ENCODE peak calls at places on chromosome 7, in four cellular contexts. One of them, this sample, is unnamed.

GRCh38 chr7:30065746-30066145 is 37.5 kb downstream of the PLEKHA8 start:
- DNase-seq in T-helper 9 cell: no peak
- DNase-seq in choroid plexus epithelial cell: no peak
- DNase-seq in activated T-helper 9 cell treated with anti-CD3 and anti-CD28 coated beads, Interleukin-2, amount 50 U/mL, for 16 hours: no peak
- DNase-seq in this sample: no peak

GRCh38 chr7:122006687-122007086 is 133.7 kb downstream of the PTPRZ1 start:
- DNase-seq in activated T-helper 9 cell treated with anti-CD3 and anti-CD28 coated beads, Interleukin-2, amount 50 U/mL, for 16 hours: no peak
- DNase-seq in choroid plexus epithelial cell: no peak
- DNase-seq in T-helper 9 cell: no peak
- DNase-seq in this sample: no peak

GRCh38 chr7:117247809-117248208 is 75.0 kb downstream of the WNT2 start:
- DNase-seq in activated T-helper 9 cell treated with anti-CD3 and anti-CD28 coated beads, Interleukin-2, amount 50 U/mL, for 16 hours: no peak
- DNase-seq in choroid plexus epithelial cell: no peak
- DNase-seq in T-helper 9 cell: no peak
- DNase-seq in this sample: no peak

GRCh38 chr7:55538538-55538937 is 33.8 kb downstream of the VOPP1 start:
- DNase-seq in choroid plexus epithelial cell: peak
- DNase-seq in T-helper 9 cell: no peak
- DNase-seq in activated T-helper 9 cell treated with anti-CD3 and anti-CD28 coated beads, Interleukin-2, amount 50 U/mL, for 16 hours: no peak
- DNase-seq in this sample: no peak

GRCh38 chr7:23205861-23206510 is 24.1 kb downstream of the NUP42 start:
- DNase-seq in T-helper 9 cell: no peak
- DNase-seq in choroid plexus epithelial cell: peak
- DNase-seq in activated T-helper 9 cell treated with anti-CD3 and anti-CD28 coated beads, Interleukin-2, amount 50 U/mL, for 16 hours: no peak
- DNase-seq in this sample: no peak

GRCh38 chr7:30937426-30937825 is 25.8 kb downstream of the AQP1 start:
- DNase-seq in activated T-helper 9 cell treated with anti-CD3 and anti-CD28 coated beads, Interleukin-2, amount 50 U/mL, for 16 hours: no peak
- DNase-seq in choroid plexus epithelial cell: no peak
- DNase-seq in T-helper 9 cell: no peak
- DNase-seq in this sample: no peak

GRCh38 chr7:137953043-137953691 is 48.7 kb downstream of the CREB3L2 start:
- DNase-seq in activated T-helper 9 cell treated with anti-CD3 and anti-CD28 coated beads, Interleukin-2, amount 50 U/mL, for 16 hours: no peak
- DNase-seq in T-helper 9 cell: no peak
- DNase-seq in choroid plexus epithelial cell: peak
- DNase-seq in this sample: no peak

GRCh38 chr7:80335473-80336232 is 176.2 kb downstream of the GNAT3 start:
- DNase-seq in choroid plexus epithelial cell: peak
- DNase-seq in activated T-helper 9 cell treated with anti-CD3 and anti-CD28 coated beads, Interleukin-2, amount 50 U/mL, for 16 hours: no peak
- DNase-seq in T-helper 9 cell: no peak
- DNase-seq in this sample: no peak

GRCh38 chr7:45239486-45239885 is 81.9 kb downstream of the RAMP3 start:
- DNase-seq in T-helper 9 cell: no peak
- DNase-seq in activated T-helper 9 cell treated with anti-CD3 and anti-CD28 coated beads, Interleukin-2, amount 50 U/mL, for 16 hours: no peak
- DNase-seq in choroid plexus epithelial cell: peak
- DNase-seq in this sample: no peak

GRCh38 chr7:27128034-27128433 is 2.5 kb downstream of the HOXA4 start:
- DNase-seq in T-helper 9 cell: no peak
- DNase-seq in choroid plexus epithelial cell: no peak
- DNase-seq in activated T-helper 9 cell treated with anti-CD3 and anti-CD28 coated beads, Interleukin-2, amount 50 U/mL, for 16 hours: no peak
- DNase-seq in this sample: peak

GRCh38 chr7:24755541-24756416 is 1.5 kb downstream of the GSDME start:
- DNase-seq in T-helper 9 cell: no peak
- DNase-seq in activated T-helper 9 cell treated with anti-CD3 and anti-CD28 coated beads, Interleukin-2, amount 50 U/mL, for 16 hours: no peak
- DNase-seq in choroid plexus epithelial cell: peak
- DNase-seq in this sample: no peak

GRCh38 chr7:4149645-4150044 is 532.5 kb upstream of the FOXK1 start:
- DNase-seq in T-helper 9 cell: no peak
- DNase-seq in choroid plexus epithelial cell: no peak
- DNase-seq in activated T-helper 9 cell treated with anti-CD3 and anti-CD28 coated beads, Interleukin-2, amount 50 U/mL, for 16 hours: no peak
- DNase-seq in this sample: no peak

GRCh38 chr7:30845426-30846135 is 66.1 kb upstream of the AQP1 start:
- DNase-seq in T-helper 9 cell: no peak
- DNase-seq in choroid plexus epithelial cell: peak
- DNase-seq in activated T-helper 9 cell treated with anti-CD3 and anti-CD28 coated beads, Interleukin-2, amount 50 U/mL, for 16 hours: no peak
- DNase-seq in this sample: no peak

GRCh38 chr7:15757041-15757995 is 70.8 kb upstream of the MEOX2 start:
- DNase-seq in activated T-helper 9 cell treated with anti-CD3 and anti-CD28 coated beads, Interleukin-2, amount 50 U/mL, for 16 hours: no peak
- DNase-seq in T-helper 9 cell: no peak
- DNase-seq in choroid plexus epithelial cell: peak
- DNase-seq in this sample: no peak

GRCh38 chr7:153381275-153382119 is 621.9 kb downstream of the ACTR3B start:
- DNase-seq in T-helper 9 cell: no peak
- DNase-seq in activated T-helper 9 cell treated with anti-CD3 and anti-CD28 coated beads, Interleukin-2, amount 50 U/mL, for 16 hours: no peak
- DNase-seq in choroid plexus epithelial cell: no peak
- DNase-seq in this sample: no peak

GRCh38 chr7:16420649-16421332 is 547 bp downstream of the CRPPA start:
- DNase-seq in T-helper 9 cell: peak
- DNase-seq in choroid plexus epithelial cell: peak
- DNase-seq in activated T-helper 9 cell treated with anti-CD3 and anti-CD28 coated beads, Interleukin-2, amount 50 U/mL, for 16 hours: peak
- DNase-seq in this sample: peak

GRCh38 chr7:104980969-104981670 is 32.9 kb upstream of the KMT2E start:
- DNase-seq in choroid plexus epithelial cell: peak
- DNase-seq in activated T-helper 9 cell treated with anti-CD3 and anti-CD28 coated beads, Interleukin-2, amount 50 U/mL, for 16 hours: no peak
- DNase-seq in T-helper 9 cell: no peak
- DNase-seq in this sample: no peak

GRCh38 chr7:157723205-157723604 is 386.4 kb downstream of the DNAJB6 start:
- DNase-seq in T-helper 9 cell: no peak
- DNase-seq in activated T-helper 9 cell treated with anti-CD3 and anti-CD28 coated beads, Interleukin-2, amount 50 U/mL, for 16 hours: no peak
- DNase-seq in choroid plexus epithelial cell: no peak
- DNase-seq in this sample: no peak

GRCh38 chr7:74101061-74101681 is 17.6 kb downstream of the LIMK1 start:
- DNase-seq in activated T-helper 9 cell treated with anti-CD3 and anti-CD28 coated beads, Interleukin-2, amount 50 U/mL, for 16 hours: no peak
- DNase-seq in choroid plexus epithelial cell: peak
- DNase-seq in T-helper 9 cell: no peak
- DNase-seq in this sample: no peak

GRCh38 chr7:98133181-98133580 is 26.5 kb downstream of the LMTK2 start:
- DNase-seq in choroid plexus epithelial cell: peak
- DNase-seq in T-helper 9 cell: no peak
- DNase-seq in activated T-helper 9 cell treated with anti-CD3 and anti-CD28 coated beads, Interleukin-2, amount 50 U/mL, for 16 hours: no peak
- DNase-seq in this sample: no peak

GRCh38 chr7:100016209-100016901 is 959 bp downstream of the ZKSCAN1 start:
- DNase-seq in activated T-helper 9 cell treated with anti-CD3 and anti-CD28 coated beads, Interleukin-2, amount 50 U/mL, for 16 hours: no peak
- DNase-seq in T-helper 9 cell: no peak
- DNase-seq in choroid plexus epithelial cell: peak
- DNase-seq in this sample: no peak

GRCh38 chr7:894164-894867 is 18.0 kb downstream of the GET4 start:
- DNase-seq in T-helper 9 cell: no peak
- DNase-seq in choroid plexus epithelial cell: no peak
- DNase-seq in activated T-helper 9 cell treated with anti-CD3 and anti-CD28 coated beads, Interleukin-2, amount 50 U/mL, for 16 hours: no peak
- DNase-seq in this sample: no peak

GRCh38 chr7:112225006-112225405 is 18.5 kb downstream of the ZNF277 start:
- DNase-seq in choroid plexus epithelial cell: no peak
- DNase-seq in activated T-helper 9 cell treated with anti-CD3 and anti-CD28 coated beads, Interleukin-2, amount 50 U/mL, for 16 hours: no peak
- DNase-seq in T-helper 9 cell: no peak
- DNase-seq in this sample: no peak

GRCh38 chr7:25244193-25244592 is 15.9 kb upstream of the NPVF start:
- DNase-seq in choroid plexus epithelial cell: no peak
- DNase-seq in T-helper 9 cell: no peak
- DNase-seq in activated T-helper 9 cell treated with anti-CD3 and anti-CD28 coated beads, Interleukin-2, amount 50 U/mL, for 16 hours: no peak
- DNase-seq in this sample: no peak

GRCh38 chr7:85135931-85136330 is 50.9 kb downstream of the SEMA3D start:
- DNase-seq in activated T-helper 9 cell treated with anti-CD3 and anti-CD28 coated beads, Interleukin-2, amount 50 U/mL, for 16 hours: no peak
- DNase-seq in choroid plexus epithelial cell: peak
- DNase-seq in T-helper 9 cell: no peak
- DNase-seq in this sample: no peak

GRCh38 chr7:4610768-4611467 is 71.2 kb upstream of the FOXK1 start:
- DNase-seq in T-helper 9 cell: peak
- DNase-seq in activated T-helper 9 cell treated with anti-CD3 and anti-CD28 coated beads, Interleukin-2, amount 50 U/mL, for 16 hours: peak
- DNase-seq in choroid plexus epithelial cell: peak
- DNase-seq in this sample: peak

GRCh38 chr7:83468251-83468739 is 180.6 kb downstream of the SEMA3E start:
- DNase-seq in T-helper 9 cell: no peak
- DNase-seq in activated T-helper 9 cell treated with anti-CD3 and anti-CD28 coated beads, Interleukin-2, amount 50 U/mL, for 16 hours: no peak
- DNase-seq in choroid plexus epithelial cell: peak
- DNase-seq in this sample: peak

GRCh38 chr7:130273081-130273699 is 6.5 kb downstream of the CPA2 start:
- DNase-seq in choroid plexus epithelial cell: peak
- DNase-seq in activated T-helper 9 cell treated with anti-CD3 and anti-CD28 coated beads, Interleukin-2, amount 50 U/mL, for 16 hours: no peak
- DNase-seq in T-helper 9 cell: no peak
- DNase-seq in this sample: no peak

GRCh38 chr7:37694208-37695080 is 10.9 kb downstream of the GPR141 start:
- DNase-seq in activated T-helper 9 cell treated with anti-CD3 and anti-CD28 coated beads, Interleukin-2, amount 50 U/mL, for 16 hours: no peak
- DNase-seq in choroid plexus epithelial cell: no peak
- DNase-seq in T-helper 9 cell: no peak
- DNase-seq in this sample: no peak

GRCh38 chr7:568681-569035 is 49.0 kb upstream of the PDGFA start:
- DNase-seq in choroid plexus epithelial cell: no peak
- DNase-seq in T-helper 9 cell: no peak
- DNase-seq in activated T-helper 9 cell treated with anti-CD3 and anti-CD28 coated beads, Interleukin-2, amount 50 U/mL, for 16 hours: no peak
- DNase-seq in this sample: no peak

GRCh38 chr7:8201846-8202441 is 60.0 kb downstream of the ICA1 start:
- DNase-seq in T-helper 9 cell: no peak
- DNase-seq in choroid plexus epithelial cell: no peak
- DNase-seq in activated T-helper 9 cell treated with anti-CD3 and anti-CD28 coated beads, Interleukin-2, amount 50 U/mL, for 16 hours: no peak
- DNase-seq in this sample: no peak

GRCh38 chr7:133275008-133275407 is 22.1 kb downstream of the EXOC4 start:
- DNase-seq in T-helper 9 cell: no peak
- DNase-seq in activated T-helper 9 cell treated with anti-CD3 and anti-CD28 coated beads, Interleukin-2, amount 50 U/mL, for 16 hours: no peak
- DNase-seq in choroid plexus epithelial cell: no peak
- DNase-seq in this sample: no peak

This sample was measured in ascending aorta.